ENCODE peak calls at places on chromosomes 1 and 21, in five cellular contexts. One of them, this sample, is unnamed.

GRCh38 chr1:232722626-232723025 is 82.6 kb upstream of the MAP10 start:
- DNase-seq in dorsolateral prefrontal cortex: no peak
- DNase-seq in A549: no peak
- DNase-seq in cardiac fibroblast: no peak
- DNase-seq in esophagus squamous epithelium: no peak
- DNase-seq in this sample: peak; percentile 39

GRCh38 chr21:42579456-42580075 is 65.9 kb downstream of the SLC37A1 start:
- DNase-seq in esophagus squamous epithelium: no peak
- DNase-seq in A549: no peak
- DNase-seq in dorsolateral prefrontal cortex: peak; percentile 24
- DNase-seq in cardiac fibroblast: no peak
- DNase-seq in this sample: no peak

GRCh38 chr1:98410082-98410481 is 251.4 kb upstream of the SNX7 start:
- DNase-seq in A549: no peak
- DNase-seq in dorsolateral prefrontal cortex: no peak
- DNase-seq in esophagus squamous epithelium: no peak
- DNase-seq in cardiac fibroblast: no peak
- DNase-seq in this sample: no peak

GRCh38 chr1:156555715-156556114 is 16.6 kb downstream of the IQGAP3 start:
- DNase-seq in A549: no peak
- DNase-seq in cardiac fibroblast: no peak
- DNase-seq in dorsolateral prefrontal cortex: no peak
- DNase-seq in esophagus squamous epithelium: no peak
- DNase-seq in this sample: no peak

GRCh38 chr21:17925000-17925610 is 105.9 kb upstream of the C21orf91 start:
- DNase-seq in dorsolateral prefrontal cortex: no peak
- DNase-seq in A549: peak; percentile 1
- DNase-seq in esophagus squamous epithelium: no peak
- DNase-seq in cardiac fibroblast: peak; percentile 66
- DNase-seq in this sample: peak; percentile 83

GRCh38 chr1:85359874-85360708 is 83.7 kb upstream of the BCL10 start:
- DNase-seq in esophagus squamous epithelium: no peak
- DNase-seq in A549: no peak
- DNase-seq in cardiac fibroblast: peak; percentile 60
- DNase-seq in dorsolateral prefrontal cortex: no peak
- DNase-seq in this sample: no peak

GRCh38 chr1:116323419-116323987 is 49.5 kb upstream of the ATP1A1 start:
- DNase-seq in dorsolateral prefrontal cortex: no peak
- DNase-seq in esophagus squamous epithelium: no peak
- DNase-seq in cardiac fibroblast: no peak
- DNase-seq in A549: no peak
- DNase-seq in this sample: no peak

GRCh38 chr21:42336065-42336464 is 14.7 kb downstream of the TFF2 start:
- DNase-seq in dorsolateral prefrontal cortex: no peak
- DNase-seq in esophagus squamous epithelium: no peak
- DNase-seq in A549: no peak
- DNase-seq in cardiac fibroblast: peak; percentile 10
- DNase-seq in this sample: peak; percentile 16

GRCh38 chr1:94240822-94241221 is 3.4 kb upstream of the ARHGAP29 start:
- DNase-seq in dorsolateral prefrontal cortex: no peak
- DNase-seq in esophagus squamous epithelium: no peak
- DNase-seq in A549: no peak
- DNase-seq in cardiac fibroblast: peak; percentile 44
- DNase-seq in this sample: no peak

GRCh38 chr1:233905416-233906051 is 1.1 kb downstream of the SLC35F3 start:
- DNase-seq in dorsolateral prefrontal cortex: no peak
- DNase-seq in A549: no peak
- DNase-seq in cardiac fibroblast: no peak
- DNase-seq in esophagus squamous epithelium: no peak
- DNase-seq in this sample: no peak

GRCh38 chr1:173195596-173196088 is 11.5 kb downstream of the TNFSF4 start:
- DNase-seq in dorsolateral prefrontal cortex: no peak
- DNase-seq in esophagus squamous epithelium: no peak
- DNase-seq in A549: no peak
- DNase-seq in cardiac fibroblast: no peak
- DNase-seq in this sample: no peak

DNA sequence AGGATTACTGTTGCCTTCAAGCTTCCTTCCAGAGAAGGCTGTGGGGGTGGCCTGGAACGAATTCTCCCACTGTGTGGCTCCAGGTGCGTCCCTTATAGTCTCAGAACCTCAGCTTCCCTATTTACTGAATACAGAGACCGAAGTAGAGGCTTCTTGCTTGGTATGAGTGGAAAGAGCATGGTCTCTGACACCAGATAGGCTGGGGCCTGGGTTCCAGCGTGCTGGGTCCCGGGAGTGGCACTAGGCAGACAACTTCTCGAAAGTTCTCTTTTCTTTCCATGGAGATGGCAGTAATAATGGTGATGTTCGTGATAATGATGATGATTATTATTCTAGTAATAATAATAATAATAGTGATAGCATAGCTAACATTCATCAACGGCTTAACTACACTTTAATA is 161.7 kb downstream of the PTPRU start:
- DNase-seq in dorsolateral prefrontal cortex: no peak
- DNase-seq in esophagus squamous epithelium: no peak
- DNase-seq in A549: no peak
- DNase-seq in cardiac fibroblast: no peak
- DNase-seq in this sample: no peak
- H3K4me3 ChIP-seq in dorsolateral prefrontal cortex: no peak overlapping the region
- H3K4me3 ChIP-seq in esophagus squamous epithelium: no peak overlapping the region
- H3K4me3 ChIP-seq in A549: no peak overlapping the region
- H3K4me3 ChIP-seq in cardiac fibroblast: no peak overlapping the region
- H3K4me3 ChIP-seq in this sample: no peak overlapping the region

GRCh38 chr1:21510885-21511578 is 1.8 kb downstream of the ALPL start:
- DNase-seq in esophagus squamous epithelium: no peak
- DNase-seq in cardiac fibroblast: peak; percentile 48
- DNase-seq in A549: no peak
- DNase-seq in dorsolateral prefrontal cortex: no peak
- DNase-seq in this sample: no peak
- TF ChIP-seq CTCF in esophagus squamous epithelium: no peak
- TF ChIP-seq CTCF in cardiac fibroblast: no peak
- TF ChIP-seq CTCF in A549: no peak
- TF ChIP-seq CTCF in dorsolateral prefrontal cortex: no peak
- TF ChIP-seq CTCF in this sample: peak; percentile 18

DNA sequence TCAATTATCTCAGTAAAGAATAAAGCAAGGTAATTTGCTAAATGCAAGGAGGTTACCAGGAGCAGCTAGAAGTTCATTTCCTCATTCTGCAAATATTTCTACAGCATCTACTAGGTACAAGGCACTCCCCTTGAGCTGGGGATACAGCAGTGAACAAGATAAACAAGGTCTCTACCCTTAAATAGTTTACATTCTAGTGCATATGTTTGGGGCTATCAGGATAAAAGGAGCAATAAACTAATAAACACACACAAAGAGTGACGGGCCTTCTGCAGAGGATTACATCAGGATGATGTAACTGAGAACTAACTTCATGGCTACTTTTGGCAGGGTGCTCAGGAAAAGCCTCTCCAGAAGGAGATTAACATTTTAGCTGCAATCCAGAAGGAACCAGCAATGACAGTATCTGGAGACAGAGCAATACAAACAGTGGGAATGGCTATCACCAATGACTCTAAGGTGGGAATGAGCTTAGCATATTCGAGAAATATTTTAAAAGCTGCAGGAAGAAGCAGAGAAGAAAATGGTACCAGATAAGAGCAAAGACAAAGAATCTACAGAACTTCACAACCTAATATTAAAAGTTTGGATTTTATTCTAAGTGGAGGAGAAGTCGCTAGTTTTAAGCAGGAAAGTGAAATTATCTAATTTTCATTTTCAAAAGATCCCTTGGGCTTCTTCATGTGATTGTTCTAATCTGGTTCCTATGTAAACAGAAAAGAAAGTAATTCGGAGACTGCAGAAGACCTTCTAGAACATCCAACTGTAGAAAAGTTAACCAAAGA is 25.8 kb downstream of the TP53BP2 start:
- DNase-seq in cardiac fibroblast: peak; percentile 81
- DNase-seq in dorsolateral prefrontal cortex: no peak
- DNase-seq in esophagus squamous epithelium: no peak
- DNase-seq in A549: no peak
- DNase-seq in this sample: no peak
- H3K4me3 ChIP-seq in cardiac fibroblast: no peak overlapping the region
- H3K4me3 ChIP-seq in dorsolateral prefrontal cortex: no peak overlapping the region
- H3K4me3 ChIP-seq in esophagus squamous epithelium: no peak overlapping the region
- H3K4me3 ChIP-seq in A549: no peak overlapping the region
- H3K4me3 ChIP-seq in this sample: no peak overlapping the region

GRCh38 chr1:65762081-65762862 is 30.4 kb upstream of the PDE4B start:
- DNase-seq in dorsolateral prefrontal cortex: no peak
- DNase-seq in esophagus squamous epithelium: no peak
- DNase-seq in A549: no peak
- DNase-seq in cardiac fibroblast: peak; percentile 1
- DNase-seq in this sample: peak; percentile 53
- TF ChIP-seq CTCF in dorsolateral prefrontal cortex: no peak
- TF ChIP-seq CTCF in esophagus squamous epithelium: no peak
- TF ChIP-seq CTCF in A549: no peak
- TF ChIP-seq CTCF in cardiac fibroblast: no peak
- TF ChIP-seq CTCF in this sample: no peak

GRCh38 chr21:16419188-16419874 is 689.5 kb downstream of the USP25 start:
- DNase-seq in cardiac fibroblast: peak; percentile 97
- DNase-seq in dorsolateral prefrontal cortex: peak; percentile 60
- DNase-seq in esophagus squamous epithelium: no peak
- DNase-seq in A549: no peak
- DNase-seq in this sample: peak; percentile 36

GRCh38 chr21:16422702-16423101 is 692.9 kb downstream of the USP25 start:
- DNase-seq in A549: no peak
- DNase-seq in dorsolateral prefrontal cortex: no peak
- DNase-seq in esophagus squamous epithelium: no peak
- DNase-seq in cardiac fibroblast: peak; percentile 45
- DNase-seq in this sample: no peak

GRCh38 chr21:16418663-16419062 is 688.9 kb downstream of the USP25 start:
- DNase-seq in cardiac fibroblast: peak; percentile 8
- DNase-seq in dorsolateral prefrontal cortex: no peak
- DNase-seq in A549: no peak
- DNase-seq in esophagus squamous epithelium: no peak
- DNase-seq in this sample: no peak

GRCh38 chr21:16418211-16418610 is 688.4 kb downstream of the USP25 start:
- DNase-seq in A549: no peak
- DNase-seq in cardiac fibroblast: peak; percentile 53
- DNase-seq in esophagus squamous epithelium: no peak
- DNase-seq in dorsolateral prefrontal cortex: no peak
- DNase-seq in this sample: no peak

DNA sequence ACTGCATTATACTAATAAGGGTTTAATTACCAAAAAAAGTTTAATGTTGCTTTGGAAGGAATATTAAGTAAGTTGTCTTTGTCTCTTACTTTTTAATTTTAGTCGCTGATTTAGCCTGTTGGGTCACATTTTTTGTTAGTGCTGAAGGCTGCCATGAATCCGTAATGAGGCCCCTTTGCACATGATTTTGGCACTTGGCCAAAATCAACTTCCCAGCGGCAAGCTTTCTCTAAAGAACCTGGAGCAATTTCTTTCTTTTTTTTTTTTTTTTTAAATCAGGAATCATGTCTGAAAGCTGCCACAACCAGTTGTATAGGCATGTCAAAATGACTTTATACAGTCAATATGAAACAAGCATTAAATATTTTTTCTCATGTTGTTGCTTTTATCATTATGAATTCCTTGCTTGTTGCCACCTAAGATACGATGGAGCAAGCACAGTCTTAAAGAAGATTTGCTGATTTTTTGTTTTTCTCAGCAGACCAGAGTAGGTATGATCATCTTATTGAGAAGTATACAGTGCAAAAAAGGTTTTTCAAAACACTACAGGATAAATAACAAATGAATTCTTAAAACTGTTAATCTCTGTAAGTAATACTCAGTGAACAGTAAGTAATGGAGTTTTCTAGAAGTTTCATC is 690.4 kb downstream of the USP25 start:
- DNase-seq in dorsolateral prefrontal cortex: peak; percentile 53
- DNase-seq in A549: no peak
- DNase-seq in cardiac fibroblast: peak; percentile 89
- DNase-seq in esophagus squamous epithelium: no peak
- DNase-seq in this sample: peak; percentile 78
- H3K4me3 ChIP-seq in dorsolateral prefrontal cortex: peak overlapping the region; percentile 44
- H3K4me3 ChIP-seq in A549: peak overlapping the region; percentile 25
- H3K4me3 ChIP-seq in cardiac fibroblast: peak overlapping the region; percentile 52
- H3K4me3 ChIP-seq in esophagus squamous epithelium: peak overlapping the region; percentile 66
- H3K4me3 ChIP-seq in this sample: peak overlapping the region; percentile 58

DNA sequence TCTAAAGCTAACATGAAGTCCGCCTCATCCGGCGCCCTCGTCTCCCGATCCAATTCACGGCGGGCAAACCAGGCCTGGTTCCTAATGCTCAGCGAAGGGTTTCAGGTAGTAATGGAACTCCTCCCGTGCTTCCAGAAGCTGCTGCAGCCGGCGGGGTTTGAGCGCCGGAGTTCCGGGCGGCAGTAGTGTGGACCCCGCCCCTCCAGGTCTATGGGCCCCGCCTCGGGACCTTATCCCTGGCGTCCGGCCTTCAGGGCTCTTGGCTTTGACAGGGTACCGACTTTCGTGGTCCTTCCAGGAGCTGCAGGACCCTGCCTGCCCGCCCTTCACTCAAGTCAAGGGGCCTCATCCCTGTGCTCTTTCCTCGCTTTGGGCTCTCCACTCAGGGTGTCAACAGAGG is 304.1 kb downstream of the FAM72C start:
- DNase-seq in cardiac fibroblast: no peak
- DNase-seq in dorsolateral prefrontal cortex: no peak
- DNase-seq in esophagus squamous epithelium: no peak
- DNase-seq in A549: no peak
- DNase-seq in this sample: no peak
- TF ChIP-seq CTCF in cardiac fibroblast: no peak
- TF ChIP-seq CTCF in dorsolateral prefrontal cortex: no peak
- TF ChIP-seq CTCF in esophagus squamous epithelium: no peak
- TF ChIP-seq CTCF in A549: no peak
- TF ChIP-seq CTCF in this sample: no peak

GRCh38 chr1:166164646-166164994 is 2.2 kb downstream of the FAM78B start:
- DNase-seq in esophagus squamous epithelium: no peak
- DNase-seq in A549: no peak
- DNase-seq in dorsolateral prefrontal cortex: no peak
- DNase-seq in cardiac fibroblast: no peak
- DNase-seq in this sample: no peak
- H3K4me3 ChIP-seq in esophagus squamous epithelium: peak overlapping the region; percentile 86
- H3K4me3 ChIP-seq in A549: no peak overlapping the region
- H3K4me3 ChIP-seq in dorsolateral prefrontal cortex: peak overlapping the region; percentile 66
- H3K4me3 ChIP-seq in cardiac fibroblast: no peak overlapping the region
- H3K4me3 ChIP-seq in this sample: no peak overlapping the region

GRCh38 chr1:227136210-227136609 is 182.1 kb downstream of the CDC42BPA start:
- DNase-seq in dorsolateral prefrontal cortex: no peak
- DNase-seq in cardiac fibroblast: no peak
- DNase-seq in A549: no peak
- DNase-seq in esophagus squamous epithelium: no peak
- DNase-seq in this sample: no peak

GRCh38 chr1:227134686-227135314 is 183.5 kb downstream of the CDC42BPA start:
- DNase-seq in A549: no peak
- DNase-seq in cardiac fibroblast: peak; percentile 48
- DNase-seq in dorsolateral prefrontal cortex: no peak
- DNase-seq in esophagus squamous epithelium: no peak
- DNase-seq in this sample: no peak

DNA sequence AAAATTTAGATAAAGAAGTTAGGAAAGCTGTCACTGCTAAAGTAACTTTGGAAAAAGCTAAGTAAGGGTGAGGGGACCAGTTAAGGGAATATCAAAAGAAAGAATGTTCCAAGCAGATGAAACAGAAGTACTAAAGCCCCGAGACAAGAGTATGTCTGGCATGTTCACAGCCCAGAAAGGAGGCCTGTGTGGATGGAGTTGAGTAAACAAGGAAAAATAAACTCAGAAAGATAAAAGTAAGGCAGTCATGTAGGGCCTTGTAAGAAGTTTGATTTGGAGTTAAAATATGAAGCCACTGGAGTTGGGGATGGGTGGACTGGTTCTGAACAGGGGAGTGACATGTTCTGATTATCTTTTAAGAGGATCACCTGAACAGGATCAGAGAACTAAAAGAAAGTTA is 177.9 kb downstream of the CDC42BPA start:
- DNase-seq in dorsolateral prefrontal cortex: no peak
- DNase-seq in cardiac fibroblast: no peak
- DNase-seq in A549: no peak
- DNase-seq in esophagus squamous epithelium: no peak
- DNase-seq in this sample: no peak
- TF ChIP-seq CTCF in dorsolateral prefrontal cortex: no peak
- TF ChIP-seq CTCF in cardiac fibroblast: no peak
- TF ChIP-seq CTCF in A549: no peak
- TF ChIP-seq CTCF in esophagus squamous epithelium: no peak
- TF ChIP-seq CTCF in this sample: no peak

This sample was measured in epithelial cell of esophagus.